ENCODE peak calls at places on chromosomes 4 and X, in six cellular contexts. C is GM23248, W is right cardiac atrium, O is HepG2, E is aorta, Y is mammary epithelial cell. M is an unnamed sample.

GRCh38 chrX:7055386-7056137 is 92.0 kb upstream of the STS start:
- DNase-seq in W (no peak), Y (no peak), C (no peak), E (no peak), O (no peak), M (no peak)

GRCh38 chr4:105147226-105148151 is 813 bp downstream of the TET2 start:
- DNase-seq in Y (peak; percentile 49), E (no peak), O (peak; percentile 24), W (no peak), C (peak; percentile 59), M (no peak)

GRCh38 chrX:121876316-121876715 is 828.9 kb downstream of the GLUD2 start:
- DNase-seq in C (peak; percentile 78), W (no peak), E (no peak), O (no peak), Y (peak; percentile 4), M (no peak)

GRCh38 chrX:1462110-1462509 is 9.4 kb upstream of the ASMTL start:
- DNase-seq in O (no peak), W (no peak), Y (no peak), E (no peak), C (no peak), M (no peak)

GRCh38 chr4:157072002-157072401 is 3.9 kb upstream of the GLRB start:
- DNase-seq in O (no peak), Y (peak; percentile 15), E (no peak), W (no peak), C (peak; percentile 67), M (no peak)

GRCh38 chr4:55074386-55074785 is 51.0 kb downstream of the KDR start:
- DNase-seq in E (no peak), C (no peak), W (no peak), Y (no peak), O (no peak), M (peak; percentile 73)

GRCh38 chr4:125520258-125520990 is 205.7 kb downstream of the FAT4 start:
- DNase-seq in E (no peak), C (no peak), Y (no peak), O (no peak), W (no peak), M (peak; percentile 43)

GRCh38 chr4:185399466-185399865 is 2.8 kb downstream of the ANKRD37 start:
- DNase-seq in O (no peak), C (no peak), Y (no peak), E (no peak), W (no peak), M (no peak)

GRCh38 chrX:17359500-17359899 is 15.5 kb upstream of the NHS start:
- DNase-seq in C (peak; percentile 50), W (no peak), E (no peak), O (no peak), Y (peak; percentile 38), M (no peak)

GRCh38 chrX:101409043-101409442 is 1.0 kb downstream of the HNRNPH2 start:
- DNase-seq in W (no peak), Y (no peak), E (no peak), C (peak; percentile 40), O (no peak), M (no peak)

GRCh38 chr4:67704843-67705242 is 3.9 kb upstream of the UBA6 start:
- DNase-seq in E (no peak), O (no peak), W (no peak), Y (no peak), C (no peak), M (no peak)
- H3K27ac ChIP-seq in E (no peak overlapping the region), O (no peak overlapping the region), W (no peak overlapping the region), Y (no peak overlapping the region), C (no peak overlapping the region), M (no peak overlapping the region)

DNA sequence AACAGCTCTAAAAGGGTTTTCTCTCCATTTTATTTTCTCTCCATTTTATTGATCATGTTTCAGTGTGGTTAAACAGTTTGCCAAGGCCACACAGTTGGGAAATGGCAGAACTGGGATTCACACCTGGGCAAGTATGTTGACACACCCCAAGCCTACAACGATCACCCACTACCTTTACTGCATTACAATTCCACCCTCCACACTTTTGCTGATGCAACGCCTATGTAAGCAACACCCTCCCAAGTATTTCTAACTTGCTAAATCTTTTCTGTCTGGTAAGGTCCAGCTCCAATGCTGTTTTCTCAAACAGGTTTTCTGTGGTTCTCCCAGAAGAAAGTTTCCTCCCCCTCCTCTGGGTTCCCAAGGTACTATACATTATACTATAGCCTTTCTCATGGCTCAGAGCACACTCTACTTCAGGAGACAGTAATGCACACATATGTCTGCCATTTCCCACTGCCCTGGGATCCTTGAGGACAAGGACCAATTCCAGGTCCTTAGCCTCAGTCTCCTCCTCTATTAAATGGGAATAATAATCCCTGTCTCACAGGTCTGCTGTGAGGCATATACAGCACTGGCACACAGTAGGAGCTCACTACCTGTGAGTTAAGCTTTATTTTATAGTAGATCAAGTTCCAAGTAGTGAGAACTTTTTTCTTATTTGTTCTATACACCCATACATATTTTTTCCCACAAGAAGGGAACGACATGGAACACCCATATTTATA is 27.9 kb downstream of the IQSEC2 start:
- DNase-seq in Y (no peak), O (no peak), E (no peak), W (no peak), C (no peak), M (no peak)
- H3K27ac ChIP-seq in Y (no peak overlapping the region), O (no peak overlapping the region), E (no peak overlapping the region), W (no peak overlapping the region), C (no peak overlapping the region), M (no peak overlapping the region)

GRCh38 chrX:115364625-115365024 is 75.1 kb downstream of the LUZP4 start:
- DNase-seq in W (no peak), E (no peak), C (no peak), Y (no peak), O (peak; percentile 46), M (no peak)

GRCh38 chrX:115372026-115372610 is 82.6 kb downstream of the LUZP4 start:
- DNase-seq in Y (peak; percentile 44), C (peak; percentile 74), E (no peak), O (no peak), W (no peak), M (peak; percentile 57)

GRCh38 chrX:115367455-115367854 is 77.9 kb downstream of the LUZP4 start:
- DNase-seq in O (no peak), W (no peak), C (peak; percentile 81), E (no peak), Y (peak; percentile 72), M (peak; percentile 16)

GRCh38 chrX:115366535-115366934 is 77.0 kb downstream of the LUZP4 start:
- DNase-seq in C (no peak), W (no peak), Y (no peak), O (no peak), E (no peak), M (no peak)

GRCh38 chrX:115367956-115368355 is 78.4 kb downstream of the LUZP4 start:
- DNase-seq in Y (peak; percentile 57), E (no peak), O (no peak), C (peak; percentile 48), W (no peak), M (peak; percentile 20)
- H3K27ac ChIP-seq in Y (peak overlapping the region; percentile 55), E (no peak overlapping the region), O (no peak overlapping the region), C (peak overlapping the region; percentile 85), W (no peak overlapping the region), M (peak overlapping the region; percentile 55)

GRCh38 chr4:141541851-141542250 is 94.5 kb upstream of the IL15 start:
- DNase-seq in Y (no peak), W (no peak), C (peak; percentile 82), E (no peak), O (no peak), M (peak; percentile 45)
- H3K27ac ChIP-seq in Y (no peak overlapping the region), W (no peak overlapping the region), C (peak overlapping the region; percentile 40), E (peak overlapping the region; percentile 30), O (no peak overlapping the region), M (peak overlapping the region; percentile 7)

GRCh38 chr4:19304028-19304427 is 947.7 kb upstream of the SLIT2 start:
- DNase-seq in W (no peak), O (no peak), E (no peak), C (no peak), Y (no peak), M (no peak)

DNA sequence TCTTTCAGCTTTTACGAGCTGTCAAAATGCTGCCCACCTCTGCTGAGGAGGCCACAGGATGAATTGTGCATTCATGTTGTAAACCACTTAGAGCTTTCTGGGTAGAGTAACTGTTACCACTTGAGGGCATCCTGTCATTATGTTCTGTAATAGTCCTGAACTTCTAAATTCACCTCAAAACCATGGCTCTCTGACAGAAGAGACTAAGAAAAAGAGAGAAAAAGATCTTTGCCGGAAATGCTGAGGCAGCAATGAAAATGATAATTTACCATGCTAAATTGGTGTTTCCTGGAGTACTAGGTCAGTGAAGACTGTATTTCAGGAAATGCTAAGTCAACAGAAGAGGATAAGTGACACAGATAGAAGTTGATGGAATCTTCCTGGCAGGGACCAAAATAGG is 942.3 kb upstream of the SLIT2 start:
- DNase-seq in O (no peak), Y (peak; percentile 14), E (no peak), W (no peak), C (peak; percentile 67), M (peak; percentile 49)
- H3K27ac ChIP-seq in O (no peak overlapping the region), Y (no peak overlapping the region), E (no peak overlapping the region), W (no peak overlapping the region), C (no peak overlapping the region), M (no peak overlapping the region)

M was measured in brain microvascular endothelial cell.